ENCODE peak calls at places on chromosome 13, in nine cellular contexts. K, I, A, T, N, W, Z, P and Y are unnamed samples.

GRCh38 chr13:69604698-69605097 is 502.9 kb upstream of the ATXN8OS start:
- DNase-seq in I (no peak), P (no peak), K (no peak), T (no peak), W (no peak), Z (no peak), N (no peak), A (no peak), Y (no peak)

GRCh38 chr13:114339779-114340534 is 25.7 kb downstream of the CHAMP1 start:
- DNase-seq in T (peak), W (peak), Z (no peak), I (no peak), K (peak), A (no peak), P (no peak), N (peak), Y (no peak)

GRCh38 chr13:66477816-66478215 is 752.3 kb downstream of the PCDH9 start:
- DNase-seq in N (no peak), I (no peak), K (no peak), P (no peak), T (no peak), Z (no peak), W (no peak), A (no peak), Y (no peak)

GRCh38 chr13:85543144-85543543 is 256.1 kb downstream of the SLITRK6 start:
- DNase-seq in Z (no peak), N (no peak), A (no peak), P (no peak), K (no peak), I (no peak), W (no peak), T (peak), Y (no peak)

GRCh38 chr13:113186061-113186900 is 22.2 kb downstream of the PCID2 start:
- DNase-seq in T (no peak), N (no peak), Z (no peak), I (no peak), K (no peak), A (no peak), W (no peak), P (no peak), Y (peak)

GRCh38 chr13:90008707-90009149 is 1338.8 kb upstream of the MIR17HG start:
- DNase-seq in P (no peak), A (no peak), W (no peak), N (peak), T (no peak), I (no peak), Z (no peak), K (no peak), Y (no peak)

GRCh38 chr13:41854758-41855157 is 106.2 kb downstream of the VWA8 start:
- DNase-seq in W (no peak), K (no peak), Z (no peak), N (no peak), A (no peak), T (peak), I (no peak), P (no peak), Y (no peak)

GRCh38 chr13:59689057-59689456 is 474.7 kb downstream of the DIAPH3 start:
- DNase-seq in T (no peak), N (peak), P (no peak), K (no peak), W (no peak), A (no peak), Z (no peak), I (no peak), Y (no peak)

GRCh38 chr13:52378312-52378711 is 27.7 kb downstream of the THSD1 start:
- DNase-seq in T (no peak), I (no peak), K (no peak), A (no peak), N (no peak), P (no peak), W (no peak), Z (no peak), Y (no peak)

GRCh38 chr13:112814905-112815585 is 125.2 kb downstream of the ATP11A start:
- DNase-seq in T (no peak), N (no peak), W (no peak), I (no peak), K (no peak), A (no peak), P (no peak), Z (no peak), Y (no peak)

GRCh38 chr13:51764184-51765141 is 39.5 kb downstream of the DHRS12 start:
- DNase-seq in Z (peak), P (peak), A (peak), T (peak), K (no peak), I (no peak), W (no peak), N (no peak), Y (peak)

GRCh38 chr13:85174291-85174690 is 624.9 kb downstream of the SLITRK6 start:
- DNase-seq in I (no peak), N (no peak), A (no peak), P (no peak), K (no peak), T (no peak), W (no peak), Z (no peak), Y (no peak)

GRCh38 chr13:20715340-20715732 is 11.8 kb downstream of the IL17D start:
- DNase-seq in N (no peak), Z (no peak), K (no peak), A (no peak), T (no peak), P (no peak), W (no peak), I (no peak), Y (no peak)

GRCh38 chr13:105363747-105364177 is 1171.7 kb downstream of the EFNB2 start:
- DNase-seq in K (no peak), W (no peak), I (no peak), P (no peak), T (no peak), N (no peak), Z (no peak), A (no peak), Y (no peak)

GRCh38 chr13:61500176-61500575 is 84.5 kb upstream of the PCDH20 start:
- DNase-seq in A (no peak), W (no peak), K (no peak), T (no peak), I (no peak), P (no peak), Z (no peak), N (no peak), Y (no peak)

GRCh38 chr13:105806335-105806920 is 729.0 kb downstream of the EFNB2 start:
- DNase-seq in T (no peak), Z (no peak), W (no peak), N (no peak), A (no peak), I (no peak), K (no peak), P (no peak), Y (no peak)

GRCh38 chr13:40597735-40598365 is 68.6 kb downstream of the FOXO1 start:
- DNase-seq in T (no peak), N (peak), A (no peak), K (no peak), I (peak), W (no peak), Z (peak), P (no peak), Y (no peak)

GRCh38 chr13:21402586-21403307 is 56.4 kb downstream of the ZDHHC20 start:
- DNase-seq in P (no peak), W (no peak), Z (no peak), T (peak), K (peak), A (no peak), I (no peak), N (no peak), Y (no peak)

GRCh38 chr13:47638627-47639026 is 362.4 kb downstream of the SUCLA2 start:
- DNase-seq in W (no peak), N (no peak), T (no peak), K (no peak), P (no peak), I (no peak), Z (no peak), A (no peak), Y (no peak)

GRCh38 chr13:43815204-43815603 is 28.4 kb upstream of the ENOX1 start:
- DNase-seq in Z (no peak), K (peak), P (no peak), W (no peak), A (no peak), T (peak), N (no peak), I (peak), Y (no peak)

GRCh38 chr13:41334810-41335209 is 23.7 kb downstream of the NAA16 start:
- DNase-seq in I (peak), A (no peak), N (no peak), K (no peak), Z (no peak), W (no peak), P (no peak), T (no peak), Y (no peak)

GRCh38 chr13:73288596-73288995 is 229.8 kb downstream of the KLF5 start:
- DNase-seq in I (no peak), Z (no peak), K (no peak), N (no peak), T (no peak), P (no peak), W (no peak), A (no peak), Y (no peak)

GRCh38 chr13:46855166-46855565 is 41.7 kb downstream of the HTR2A start:
- DNase-seq in W (no peak), K (no peak), I (no peak), P (no peak), T (no peak), N (no peak), A (no peak), Z (no peak), Y (peak)

GRCh38 chr13:92826197-92826596 is 400.4 kb upstream of the GPC6 start:
- DNase-seq in P (no peak), A (no peak), I (no peak), T (peak), N (no peak), W (no peak), Z (no peak), K (no peak), Y (no peak)

GRCh38 chr13:77522444-77522843 is 13.1 kb upstream of the SCEL start:
- DNase-seq in P (no peak), I (no peak), T (no peak), A (no peak), W (no peak), K (no peak), Z (no peak), N (no peak), Y (no peak)

GRCh38 chr13:48950507-48950886 is 25.2 kb upstream of the FNDC3A start:
- DNase-seq in I (no peak), K (peak), Z (no peak), P (no peak), W (no peak), T (no peak), N (no peak), A (no peak), Y (no peak)

GRCh38 chr13:46551410-46552301 is 1.3 kb upstream of the LRCH1 start:
- DNase-seq in P (peak), A (peak), K (peak), W (peak), I (peak), N (peak), T (peak), Z (peak), Y (peak)

GRCh38 chr13:82654851-82655517 is 1227.3 kb downstream of the SLITRK1 start:
- DNase-seq in A (no peak), I (no peak), Z (peak), N (no peak), K (peak), P (peak), T (peak), W (no peak), Y (no peak)

GRCh38 chr13:36766295-36766694 is 52.7 kb upstream of the RFXAP start:
- DNase-seq in N (peak), P (no peak), W (no peak), Z (no peak), T (peak), I (no peak), A (no peak), K (peak), Y (no peak)

GRCh38 chr13:42110410-42111155 is 62.1 kb downstream of the DGKH start:
- DNase-seq in K (peak), T (peak), A (peak), P (no peak), W (no peak), Z (peak), N (peak), I (no peak), Y (peak)

GRCh38 chr13:84400711-84401110 is 518.4 kb upstream of the SLITRK1 start:
- DNase-seq in Z (no peak), A (no peak), T (peak), P (no peak), K (peak), I (no peak), N (no peak), W (no peak), Y (no peak)

GRCh38 chr13:32105653-32106313 is 74.2 kb downstream of the FRY start:
- DNase-seq in Z (no peak), N (no peak), I (no peak), W (no peak), A (no peak), K (no peak), P (no peak), T (no peak), Y (no peak)

GRCh38 chr13:22194106-22194810 is 523.4 kb downstream of the FGF9 start:
- DNase-seq in P (no peak), I (no peak), K (no peak), A (no peak), N (no peak), Z (no peak), T (no peak), W (no peak), Y (no peak)

GRCh38 chr13:24165746-24166145 is 5.2 kb downstream of the SPATA13 start:
- DNase-seq in T (no peak), A (no peak), W (no peak), K (no peak), I (no peak), Z (no peak), N (no peak), P (no peak), Y (no peak)

GRCh38 chr13:28716511-28716910 is 2.3 kb downstream of the SLC46A3 start:
- DNase-seq in P (no peak), K (peak), A (peak), N (no peak), Z (no peak), T (peak), I (no peak), W (peak), Y (no peak)
- TF ChIP-seq CTCF in P (no peak), K (no peak), A (no peak), N (no peak), Z (no peak), T (no peak), I (no peak), W (no peak), Y (no peak)

GRCh38 chr13:97753942-97754670 is 199.4 kb upstream of the IPO5 start:
- DNase-seq in I (no peak), W (no peak), T (no peak), Z (no peak), A (no peak), P (no peak), K (no peak), N (peak), Y (no peak)
- TF ChIP-seq CTCF in I (peak), W (no peak), T (peak), Z (no peak), A (no peak), P (no peak), K (no peak), N (peak), Y (no peak)

GRCh38 chr13:30792257-30793000 is 57.1 kb downstream of the ALOX5AP start:
- DNase-seq in W (peak), A (peak), T (peak), P (peak), K (peak), I (peak), N (peak), Z (peak), Y (no peak)
- TF ChIP-seq CTCF in W (peak), A (peak), T (peak), P (peak), K (no peak), I (peak), N (no peak), Z (no peak), Y (no peak)

GRCh38 chr13:93927431-93927830 is 552.1 kb downstream of the DCT start:
- DNase-seq in I (no peak), Z (no peak), W (no peak), P (no peak), T (peak), K (no peak), N (no peak), A (no peak), Y (no peak)
- TF ChIP-seq CTCF in I (no peak), Z (no peak), W (no peak), P (no peak), T (no peak), K (no peak), N (no peak), A (no peak), Y (no peak)

DNA sequence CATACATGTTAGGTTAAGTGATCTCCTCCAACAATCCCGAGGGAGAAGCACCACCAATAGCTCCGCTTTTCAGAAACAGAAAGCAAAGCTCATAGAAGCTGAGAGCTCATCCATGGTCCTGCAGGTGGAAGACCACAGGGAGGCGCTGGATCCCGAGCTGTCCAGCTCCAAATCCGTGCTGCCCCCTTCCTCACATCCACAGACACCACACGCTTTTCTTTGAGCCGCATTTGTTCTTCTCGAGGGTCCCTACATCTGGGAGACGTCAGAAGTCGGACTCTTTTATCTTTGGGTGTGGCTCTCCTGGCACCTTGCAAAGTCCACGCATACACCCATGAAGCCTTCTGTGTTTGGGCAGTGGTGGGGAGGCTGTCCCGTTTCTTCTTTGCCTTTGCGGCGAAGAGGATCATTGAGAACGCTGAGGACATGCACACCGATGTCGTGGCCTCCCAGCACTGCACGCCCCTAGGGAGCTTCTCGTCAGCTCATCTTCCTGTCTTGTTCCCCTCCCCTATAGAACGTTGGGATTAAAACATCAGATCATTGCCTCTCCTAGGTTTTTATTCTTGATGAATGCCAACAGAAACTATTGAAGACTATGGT is 184.8 kb downstream of the TEX29 start:
- DNase-seq in W (no peak), I (no peak), T (no peak), P (no peak), A (no peak), K (no peak), N (peak), Z (no peak), Y (no peak)
- TF ChIP-seq CTCF in W (peak), I (peak), T (no peak), P (no peak), A (no peak), K (no peak), N (peak), Z (no peak), Y (peak)

DNA sequence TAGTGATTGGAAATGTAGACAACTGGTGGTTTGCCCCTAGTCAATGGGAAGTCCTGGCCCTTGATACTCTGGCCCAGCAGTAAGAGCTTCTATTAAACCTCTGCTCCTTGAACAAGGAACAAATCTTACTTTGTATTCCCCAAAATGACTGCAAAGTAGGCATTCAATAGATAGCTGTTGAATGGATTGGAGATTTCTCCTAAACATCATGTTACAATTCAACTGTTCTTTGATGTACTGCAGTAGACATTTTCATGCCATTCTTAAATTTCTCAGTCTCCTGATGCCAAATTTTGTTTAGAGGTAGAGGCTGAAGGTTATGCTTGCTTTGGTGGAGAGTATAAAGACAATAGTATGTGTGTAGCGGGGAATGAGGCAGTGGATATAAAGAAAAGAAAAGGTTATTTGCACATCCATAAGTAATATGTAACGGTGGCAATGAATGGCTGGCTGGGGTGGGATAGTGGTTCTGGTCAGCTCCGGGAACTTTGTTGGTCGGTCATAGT is 12.8 kb downstream of the MIR17HG start:
- DNase-seq in A (no peak), W (no peak), I (no peak), P (no peak), K (no peak), T (no peak), Z (no peak), N (no peak), Y (no peak)
- TF ChIP-seq CTCF in A (no peak), W (no peak), I (no peak), P (no peak), K (no peak), T (no peak), Z (no peak), N (no peak), Y (no peak)